ENCODE peak calls at places on chromosomes 3 and 15, in five cellular contexts. One of them, this sample, is unnamed.

GRCh38 chr15:75167588-75168076 is 34.0 kb upstream of the C15orf39 start:
- DNase-seq in NCI-H510A treated with DMSO at 0.1 percent for 48 hours: no peak
- DNase-seq in effector CD4-positive, alpha-beta T cell: no peak
- DNase-seq in substantia nigra: no peak
- DNase-seq in stimulated activated CD4-positive, alpha-beta T cell treated with anti-CD3 and anti-CD28 coated beads, Interleukin-12 subunit alpha, Interleukin-12 subunit beta, amount 100 ng/mL, for 4 hours: no peak
- DNase-seq in this sample: no peak

GRCh38 chr3:14210843-14211594 is 32.4 kb downstream of the LSM3 start:
- DNase-seq in NCI-H510A treated with DMSO at 0.1 percent for 48 hours: no peak
- DNase-seq in stimulated activated CD4-positive, alpha-beta T cell treated with anti-CD3 and anti-CD28 coated beads, Interleukin-12 subunit alpha, Interleukin-12 subunit beta, amount 100 ng/mL, for 4 hours: no peak
- DNase-seq in substantia nigra: no peak
- DNase-seq in effector CD4-positive, alpha-beta T cell: no peak
- DNase-seq in this sample: no peak

GRCh38 chr3:151276038-151277027 is 2.0 kb downstream of the P2RY14 start:
- DNase-seq in effector CD4-positive, alpha-beta T cell: no peak
- DNase-seq in stimulated activated CD4-positive, alpha-beta T cell treated with anti-CD3 and anti-CD28 coated beads, Interleukin-12 subunit alpha, Interleukin-12 subunit beta, amount 100 ng/mL, for 4 hours: no peak
- DNase-seq in NCI-H510A treated with DMSO at 0.1 percent for 48 hours: peak
- DNase-seq in substantia nigra: no peak
- DNase-seq in this sample: no peak

GRCh38 chr15:63610209-63610841 is 13.1 kb downstream of the FBXL22 start:
- DNase-seq in effector CD4-positive, alpha-beta T cell: peak
- DNase-seq in stimulated activated CD4-positive, alpha-beta T cell treated with anti-CD3 and anti-CD28 coated beads, Interleukin-12 subunit alpha, Interleukin-12 subunit beta, amount 100 ng/mL, for 4 hours: peak
- DNase-seq in substantia nigra: peak
- DNase-seq in NCI-H510A treated with DMSO at 0.1 percent for 48 hours: peak
- DNase-seq in this sample: no peak

GRCh38 chr3:49465269-49466034 is 4.6 kb upstream of the DAG1 start:
- DNase-seq in stimulated activated CD4-positive, alpha-beta T cell treated with anti-CD3 and anti-CD28 coated beads, Interleukin-12 subunit alpha, Interleukin-12 subunit beta, amount 100 ng/mL, for 4 hours: no peak
- DNase-seq in effector CD4-positive, alpha-beta T cell: no peak
- DNase-seq in NCI-H510A treated with DMSO at 0.1 percent for 48 hours: no peak
- DNase-seq in substantia nigra: no peak
- DNase-seq in this sample: no peak

GRCh38 chr3:33808559-33808958 is 10.1 kb downstream of the PDCD6IP start:
- DNase-seq in NCI-H510A treated with DMSO at 0.1 percent for 48 hours: no peak
- DNase-seq in substantia nigra: no peak
- DNase-seq in effector CD4-positive, alpha-beta T cell: no peak
- DNase-seq in stimulated activated CD4-positive, alpha-beta T cell treated with anti-CD3 and anti-CD28 coated beads, Interleukin-12 subunit alpha, Interleukin-12 subunit beta, amount 100 ng/mL, for 4 hours: no peak
- DNase-seq in this sample: no peak

GRCh38 chr15:61660579-61660978 is 399.7 kb downstream of the VPS13C start:
- DNase-seq in stimulated activated CD4-positive, alpha-beta T cell treated with anti-CD3 and anti-CD28 coated beads, Interleukin-12 subunit alpha, Interleukin-12 subunit beta, amount 100 ng/mL, for 4 hours: no peak
- DNase-seq in effector CD4-positive, alpha-beta T cell: no peak
- DNase-seq in NCI-H510A treated with DMSO at 0.1 percent for 48 hours: no peak
- DNase-seq in substantia nigra: no peak
- DNase-seq in this sample: no peak

GRCh38 chr3:123430266-123430665 is 18.6 kb downstream of the ADCY5 start:
- DNase-seq in stimulated activated CD4-positive, alpha-beta T cell treated with anti-CD3 and anti-CD28 coated beads, Interleukin-12 subunit alpha, Interleukin-12 subunit beta, amount 100 ng/mL, for 4 hours: no peak
- DNase-seq in substantia nigra: no peak
- DNase-seq in effector CD4-positive, alpha-beta T cell: no peak
- DNase-seq in NCI-H510A treated with DMSO at 0.1 percent for 48 hours: no peak
- DNase-seq in this sample: no peak

GRCh38 chr3:53806182-53807116 is 39.8 kb downstream of the CHDH start:
- DNase-seq in stimulated activated CD4-positive, alpha-beta T cell treated with anti-CD3 and anti-CD28 coated beads, Interleukin-12 subunit alpha, Interleukin-12 subunit beta, amount 100 ng/mL, for 4 hours: no peak
- DNase-seq in NCI-H510A treated with DMSO at 0.1 percent for 48 hours: no peak
- DNase-seq in effector CD4-positive, alpha-beta T cell: no peak
- DNase-seq in substantia nigra: no peak
- DNase-seq in this sample: no peak

GRCh38 chr15:52148409-52148808 is 35.8 kb upstream of the BCL2L10 start:
- DNase-seq in stimulated activated CD4-positive, alpha-beta T cell treated with anti-CD3 and anti-CD28 coated beads, Interleukin-12 subunit alpha, Interleukin-12 subunit beta, amount 100 ng/mL, for 4 hours: no peak
- DNase-seq in NCI-H510A treated with DMSO at 0.1 percent for 48 hours: no peak
- DNase-seq in substantia nigra: no peak
- DNase-seq in effector CD4-positive, alpha-beta T cell: no peak
- DNase-seq in this sample: peak

GRCh38 chr15:86018679-86019078 is 61.0 kb upstream of the AGBL1 start:
- DNase-seq in NCI-H510A treated with DMSO at 0.1 percent for 48 hours: no peak
- DNase-seq in stimulated activated CD4-positive, alpha-beta T cell treated with anti-CD3 and anti-CD28 coated beads, Interleukin-12 subunit alpha, Interleukin-12 subunit beta, amount 100 ng/mL, for 4 hours: no peak
- DNase-seq in effector CD4-positive, alpha-beta T cell: no peak
- DNase-seq in substantia nigra: no peak
- DNase-seq in this sample: no peak

GRCh38 chr3:34067442-34068130 is 269.2 kb downstream of the PDCD6IP start:
- DNase-seq in NCI-H510A treated with DMSO at 0.1 percent for 48 hours: no peak
- DNase-seq in effector CD4-positive, alpha-beta T cell: no peak
- DNase-seq in substantia nigra: no peak
- DNase-seq in stimulated activated CD4-positive, alpha-beta T cell treated with anti-CD3 and anti-CD28 coated beads, Interleukin-12 subunit alpha, Interleukin-12 subunit beta, amount 100 ng/mL, for 4 hours: no peak
- DNase-seq in this sample: no peak

GRCh38 chr3:129077222-129077621 is 16.6 kb downstream of the GP9 start:
- DNase-seq in effector CD4-positive, alpha-beta T cell: no peak
- DNase-seq in NCI-H510A treated with DMSO at 0.1 percent for 48 hours: no peak
- DNase-seq in stimulated activated CD4-positive, alpha-beta T cell treated with anti-CD3 and anti-CD28 coated beads, Interleukin-12 subunit alpha, Interleukin-12 subunit beta, amount 100 ng/mL, for 4 hours: no peak
- DNase-seq in substantia nigra: no peak
- DNase-seq in this sample: no peak

GRCh38 chr3:58874248-58874741 is 175.5 kb downstream of the CFAP20DC start:
- DNase-seq in substantia nigra: no peak
- DNase-seq in stimulated activated CD4-positive, alpha-beta T cell treated with anti-CD3 and anti-CD28 coated beads, Interleukin-12 subunit alpha, Interleukin-12 subunit beta, amount 100 ng/mL, for 4 hours: no peak
- DNase-seq in effector CD4-positive, alpha-beta T cell: no peak
- DNase-seq in NCI-H510A treated with DMSO at 0.1 percent for 48 hours: peak
- DNase-seq in this sample: no peak

GRCh38 chr15:80635953-80636352 is 59.2 kb upstream of the ABHD17C start:
- DNase-seq in substantia nigra: no peak
- DNase-seq in stimulated activated CD4-positive, alpha-beta T cell treated with anti-CD3 and anti-CD28 coated beads, Interleukin-12 subunit alpha, Interleukin-12 subunit beta, amount 100 ng/mL, for 4 hours: no peak
- DNase-seq in NCI-H510A treated with DMSO at 0.1 percent for 48 hours: no peak
- DNase-seq in effector CD4-positive, alpha-beta T cell: no peak
- DNase-seq in this sample: no peak

GRCh38 chr15:52349062-52349700 is 53.6 kb upstream of the MYO5C start:
- DNase-seq in substantia nigra: no peak
- DNase-seq in NCI-H510A treated with DMSO at 0.1 percent for 48 hours: no peak
- DNase-seq in effector CD4-positive, alpha-beta T cell: no peak
- DNase-seq in stimulated activated CD4-positive, alpha-beta T cell treated with anti-CD3 and anti-CD28 coated beads, Interleukin-12 subunit alpha, Interleukin-12 subunit beta, amount 100 ng/mL, for 4 hours: no peak
- DNase-seq in this sample: no peak

GRCh38 chr3:151214459-151214858 is 11.4 kb upstream of the GPR171 start:
- DNase-seq in stimulated activated CD4-positive, alpha-beta T cell treated with anti-CD3 and anti-CD28 coated beads, Interleukin-12 subunit alpha, Interleukin-12 subunit beta, amount 100 ng/mL, for 4 hours: no peak
- DNase-seq in effector CD4-positive, alpha-beta T cell: no peak
- DNase-seq in substantia nigra: no peak
- DNase-seq in NCI-H510A treated with DMSO at 0.1 percent for 48 hours: no peak
- DNase-seq in this sample: no peak

GRCh38 chr3:62601238-62601856 is 228.0 kb upstream of the FEZF2 start:
- DNase-seq in substantia nigra: no peak
- DNase-seq in effector CD4-positive, alpha-beta T cell: no peak
- DNase-seq in NCI-H510A treated with DMSO at 0.1 percent for 48 hours: no peak
- DNase-seq in stimulated activated CD4-positive, alpha-beta T cell treated with anti-CD3 and anti-CD28 coated beads, Interleukin-12 subunit alpha, Interleukin-12 subunit beta, amount 100 ng/mL, for 4 hours: no peak
- DNase-seq in this sample: no peak

GRCh38 chr15:51874751-51875644 is 45.5 kb downstream of the TMOD3 start:
- DNase-seq in substantia nigra: no peak
- DNase-seq in stimulated activated CD4-positive, alpha-beta T cell treated with anti-CD3 and anti-CD28 coated beads, Interleukin-12 subunit alpha, Interleukin-12 subunit beta, amount 100 ng/mL, for 4 hours: no peak
- DNase-seq in NCI-H510A treated with DMSO at 0.1 percent for 48 hours: no peak
- DNase-seq in effector CD4-positive, alpha-beta T cell: no peak
- DNase-seq in this sample: no peak

GRCh38 chr3:44110643-44111042 is 131.0 kb upstream of the TOPAZ1 start:
- DNase-seq in NCI-H510A treated with DMSO at 0.1 percent for 48 hours: no peak
- DNase-seq in substantia nigra: no peak
- DNase-seq in effector CD4-positive, alpha-beta T cell: no peak
- DNase-seq in stimulated activated CD4-positive, alpha-beta T cell treated with anti-CD3 and anti-CD28 coated beads, Interleukin-12 subunit alpha, Interleukin-12 subunit beta, amount 100 ng/mL, for 4 hours: no peak
- DNase-seq in this sample: no peak

GRCh38 chr3:189756651-189757078 is 125.5 kb downstream of the TP63 start:
- DNase-seq in effector CD4-positive, alpha-beta T cell: no peak
- DNase-seq in stimulated activated CD4-positive, alpha-beta T cell treated with anti-CD3 and anti-CD28 coated beads, Interleukin-12 subunit alpha, Interleukin-12 subunit beta, amount 100 ng/mL, for 4 hours: no peak
- DNase-seq in NCI-H510A treated with DMSO at 0.1 percent for 48 hours: peak
- DNase-seq in substantia nigra: no peak
- DNase-seq in this sample: no peak

GRCh38 chr3:81995334-81995733 is 233.9 kb upstream of the GBE1 start:
- DNase-seq in NCI-H510A treated with DMSO at 0.1 percent for 48 hours: no peak
- DNase-seq in substantia nigra: no peak
- DNase-seq in stimulated activated CD4-positive, alpha-beta T cell treated with anti-CD3 and anti-CD28 coated beads, Interleukin-12 subunit alpha, Interleukin-12 subunit beta, amount 100 ng/mL, for 4 hours: no peak
- DNase-seq in effector CD4-positive, alpha-beta T cell: no peak
- DNase-seq in this sample: no peak

GRCh38 chr3:64105816-64106215 is 82.5 kb upstream of the PSMD6 start:
- DNase-seq in NCI-H510A treated with DMSO at 0.1 percent for 48 hours: no peak
- DNase-seq in substantia nigra: no peak
- DNase-seq in effector CD4-positive, alpha-beta T cell: no peak
- DNase-seq in stimulated activated CD4-positive, alpha-beta T cell treated with anti-CD3 and anti-CD28 coated beads, Interleukin-12 subunit alpha, Interleukin-12 subunit beta, amount 100 ng/mL, for 4 hours: no peak
- DNase-seq in this sample: no peak

GRCh38 chr15:99702895-99703602 is 30.2 kb downstream of the LYSMD4 start:
- DNase-seq in stimulated activated CD4-positive, alpha-beta T cell treated with anti-CD3 and anti-CD28 coated beads, Interleukin-12 subunit alpha, Interleukin-12 subunit beta, amount 100 ng/mL, for 4 hours: no peak
- DNase-seq in effector CD4-positive, alpha-beta T cell: no peak
- DNase-seq in NCI-H510A treated with DMSO at 0.1 percent for 48 hours: no peak
- DNase-seq in substantia nigra: no peak
- DNase-seq in this sample: no peak

GRCh38 chr15:56052389-56053045 is 59.1 kb upstream of the NEDD4 start:
- DNase-seq in stimulated activated CD4-positive, alpha-beta T cell treated with anti-CD3 and anti-CD28 coated beads, Interleukin-12 subunit alpha, Interleukin-12 subunit beta, amount 100 ng/mL, for 4 hours: no peak
- DNase-seq in NCI-H510A treated with DMSO at 0.1 percent for 48 hours: peak
- DNase-seq in substantia nigra: no peak
- DNase-seq in effector CD4-positive, alpha-beta T cell: no peak
- DNase-seq in this sample: no peak

GRCh38 chr3:77125934-77126333 is 86.0 kb downstream of the ROBO2 start:
- DNase-seq in substantia nigra: no peak
- DNase-seq in effector CD4-positive, alpha-beta T cell: no peak
- DNase-seq in stimulated activated CD4-positive, alpha-beta T cell treated with anti-CD3 and anti-CD28 coated beads, Interleukin-12 subunit alpha, Interleukin-12 subunit beta, amount 100 ng/mL, for 4 hours: no peak
- DNase-seq in NCI-H510A treated with DMSO at 0.1 percent for 48 hours: no peak
- DNase-seq in this sample: no peak

GRCh38 chr3:116691041-116691440 is 18.5 kb upstream of the TUSC7 start:
- DNase-seq in stimulated activated CD4-positive, alpha-beta T cell treated with anti-CD3 and anti-CD28 coated beads, Interleukin-12 subunit alpha, Interleukin-12 subunit beta, amount 100 ng/mL, for 4 hours: no peak
- DNase-seq in substantia nigra: no peak
- DNase-seq in NCI-H510A treated with DMSO at 0.1 percent for 48 hours: no peak
- DNase-seq in effector CD4-positive, alpha-beta T cell: no peak
- DNase-seq in this sample: no peak

GRCh38 chr3:184314700-184315505 is 497 bp downstream of the EIF4G1 start:
- DNase-seq in NCI-H510A treated with DMSO at 0.1 percent for 48 hours: peak
- DNase-seq in effector CD4-positive, alpha-beta T cell: peak
- DNase-seq in stimulated activated CD4-positive, alpha-beta T cell treated with anti-CD3 and anti-CD28 coated beads, Interleukin-12 subunit alpha, Interleukin-12 subunit beta, amount 100 ng/mL, for 4 hours: peak
- DNase-seq in substantia nigra: peak
- DNase-seq in this sample: peak

GRCh38 chr3:11494131-11494916 is 149.4 kb downstream of the VGLL4 start:
- DNase-seq in NCI-H510A treated with DMSO at 0.1 percent for 48 hours: no peak
- DNase-seq in stimulated activated CD4-positive, alpha-beta T cell treated with anti-CD3 and anti-CD28 coated beads, Interleukin-12 subunit alpha, Interleukin-12 subunit beta, amount 100 ng/mL, for 4 hours: no peak
- DNase-seq in effector CD4-positive, alpha-beta T cell: no peak
- DNase-seq in substantia nigra: no peak
- DNase-seq in this sample: no peak

GRCh38 chr3:197308591-197308990 is 10.2 kb upstream of the DLG1 start:
- DNase-seq in substantia nigra: no peak
- DNase-seq in NCI-H510A treated with DMSO at 0.1 percent for 48 hours: no peak
- DNase-seq in effector CD4-positive, alpha-beta T cell: no peak
- DNase-seq in stimulated activated CD4-positive, alpha-beta T cell treated with anti-CD3 and anti-CD28 coated beads, Interleukin-12 subunit alpha, Interleukin-12 subunit beta, amount 100 ng/mL, for 4 hours: no peak
- DNase-seq in this sample: no peak

GRCh38 chr3:154310840-154311239 is 13.4 kb downstream of the DHX36 start:
- DNase-seq in effector CD4-positive, alpha-beta T cell: no peak
- DNase-seq in NCI-H510A treated with DMSO at 0.1 percent for 48 hours: no peak
- DNase-seq in stimulated activated CD4-positive, alpha-beta T cell treated with anti-CD3 and anti-CD28 coated beads, Interleukin-12 subunit alpha, Interleukin-12 subunit beta, amount 100 ng/mL, for 4 hours: no peak
- DNase-seq in substantia nigra: no peak
- DNase-seq in this sample: no peak

This sample was measured in activated CD8-positive, alpha-beta memory T cell treated with anti-CD3 and anti-CD28 coated beads, Interleukin-2, amount 50 U/mL, for 48 hours.